ENCODE peak calls at places on chromosomes 12 and 14, in six cellular contexts. D is HCT116, A is SK-N-SH, S is HepG2, L is K562, H is GM12878. F is an unnamed sample.

GRCh38 chr14:59116984-59117415 is 71.5 kb upstream of the DAAM1 start:
- DNase-seq in S (no peak), H (peak; percentile 44), L (no peak), D (peak; percentile 89), A (no peak), F (no peak)

GRCh38 chr12:24270464-24270863 is 321.0 kb upstream of the SOX5 start:
- DNase-seq in H (no peak), D (no peak), S (no peak), L (no peak), A (no peak), F (no peak)

GRCh38 chr12:94262228-94263010 is 114.0 kb downstream of the PLXNC1 start:
- DNase-seq in H (no peak), L (peak; percentile 17), A (peak; percentile 79), D (peak; percentile 12), S (no peak), F (no peak)

GRCh38 chr14:92728781-92729364 is 19.6 kb downstream of the LGMN start:
- DNase-seq in A (no peak), S (no peak), L (peak; percentile 8), D (no peak), H (no peak), F (no peak)

GRCh38 chr14:55129086-55129427 is at the start of gene LGALS3:
- DNase-seq in H (no peak), S (no peak), A (peak; percentile 88), L (peak; percentile 78), D (no peak), F (no peak)

GRCh38 chr12:662541-663292 is 528 bp downstream of the NINJ2 start:
- DNase-seq in H (no peak), A (no peak), L (no peak), D (no peak), S (no peak), F (no peak)

GRCh38 chr14:100144996-100145646 is 14.3 kb downstream of the DEGS2 start:
- DNase-seq in S (peak; percentile 82), A (no peak), H (no peak), D (no peak), L (no peak), F (no peak)

GRCh38 chr12:12219664-12220063 is 47.2 kb downstream of the LRP6 start:
- DNase-seq in S (peak; percentile 55), D (no peak), L (no peak), A (no peak), H (no peak), F (no peak)

GRCh38 chr12:77830502-77830901 is at the start of gene NAV3:
- DNase-seq in A (no peak), H (no peak), D (no peak), L (no peak), S (no peak), F (no peak)

GRCh38 chr14:83860757-83861156 is 1669.2 kb upstream of the FLRT2 start:
- DNase-seq in H (no peak), A (no peak), S (no peak), D (no peak), L (no peak), F (no peak)

GRCh38 chr14:87805315-87805723 is 187.7 kb downstream of the GALC start:
- DNase-seq in S (peak; percentile 9), L (peak; percentile 43), D (no peak), H (no peak), A (peak; percentile 41), F (peak; percentile 88)

GRCh38 chr12:89494411-89495231 is 30.0 kb downstream of the GALNT4 start:
- DNase-seq in L (no peak), S (no peak), D (no peak), H (no peak), A (no peak), F (no peak)

GRCh38 chr14:50800032-50800431 is 30.9 kb downstream of the NIN start:
- DNase-seq in A (no peak), L (no peak), D (no peak), H (no peak), S (no peak), F (no peak)

GRCh38 chr14:22155582-22155981 is 433.4 kb downstream of the DAD1 start:
- DNase-seq in D (no peak), S (no peak), L (no peak), A (no peak), H (no peak), F (no peak)

GRCh38 chr14:54309615-54310014 is 87.2 kb upstream of the CDKN3 start:
- DNase-seq in L (no peak), A (no peak), S (no peak), H (no peak), D (no peak), F (no peak)

GRCh38 chr12:95908573-95908972 is 33.8 kb downstream of the CCDC38 start:
- DNase-seq in S (no peak), H (no peak), A (no peak), L (no peak), D (no peak), F (no peak)

GRCh38 chr12:71710276-71711125 is 24.6 kb downstream of the TMEM19 start:
- DNase-seq in S (peak; percentile 34), A (no peak), L (no peak), H (no peak), D (peak; percentile 92), F (no peak)

GRCh38 chr12:55729592-55730446 is 1.0 kb upstream of the CD63 start:
- DNase-seq in D (peak; percentile 68), H (no peak), S (peak; percentile 73), A (peak; percentile 84), L (peak; percentile 79), F (no peak)

DNA sequence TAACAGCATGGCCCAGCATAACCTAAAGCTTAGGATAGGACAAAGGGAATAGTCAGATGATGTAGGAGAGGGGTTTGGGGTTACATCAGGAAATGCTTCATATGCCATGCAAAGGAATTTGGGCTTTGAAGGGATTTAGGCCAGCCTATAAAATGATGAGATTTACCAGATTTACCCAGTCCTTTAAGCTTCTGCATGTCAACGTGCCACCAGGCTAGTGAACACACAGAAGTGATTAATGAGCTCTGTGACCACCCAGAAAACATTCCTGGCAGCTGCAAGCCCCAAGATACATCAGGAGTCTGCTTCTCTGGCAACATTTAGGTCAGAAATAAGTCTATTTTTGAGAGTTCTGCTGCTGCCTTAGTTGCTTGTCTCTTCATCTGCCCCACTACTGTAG is 118.3 kb downstream of the LRIG3 start:
- DNase-seq in L (no peak), D (no peak), S (no peak), A (no peak), H (no peak), F (no peak)
- TF ChIP-seq JUND in L (no peak), D (no peak), S (no peak), A (no peak), H (no peak), F (no peak)

DNA sequence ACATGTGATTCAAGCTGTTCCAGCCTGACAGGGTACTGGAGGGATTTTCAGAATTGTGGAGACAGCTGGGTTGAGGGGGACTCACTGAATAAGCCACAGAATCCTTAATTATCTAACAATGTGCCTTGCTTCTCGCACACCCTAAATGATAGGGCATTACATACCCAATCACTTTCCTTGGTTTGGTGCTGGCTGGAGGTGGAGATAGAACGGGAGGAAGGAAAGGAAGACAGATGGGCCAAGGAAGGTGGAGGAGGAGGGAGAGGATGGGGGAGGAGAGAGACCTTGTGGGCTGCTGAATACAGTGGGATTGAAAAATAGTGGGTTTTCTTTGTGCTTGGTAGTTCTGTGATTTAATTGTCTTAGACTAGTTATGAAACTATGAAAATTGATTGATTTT is 20.8 kb downstream of the PELI2 start:
- DNase-seq in A (no peak), L (no peak), D (no peak), H (no peak), S (no peak), F (no peak)
- H3K4me1 ChIP-seq in A (no peaks in the 10 kb centered on the region), L (no peaks in the 10 kb centered on the region), D (no peaks in the 10 kb centered on the region), H (no peaks in the 10 kb centered on the region), S (no peaks in the 10 kb centered on the region), F (peaks cover 2% of the 10 kb centered on the region)

DNA sequence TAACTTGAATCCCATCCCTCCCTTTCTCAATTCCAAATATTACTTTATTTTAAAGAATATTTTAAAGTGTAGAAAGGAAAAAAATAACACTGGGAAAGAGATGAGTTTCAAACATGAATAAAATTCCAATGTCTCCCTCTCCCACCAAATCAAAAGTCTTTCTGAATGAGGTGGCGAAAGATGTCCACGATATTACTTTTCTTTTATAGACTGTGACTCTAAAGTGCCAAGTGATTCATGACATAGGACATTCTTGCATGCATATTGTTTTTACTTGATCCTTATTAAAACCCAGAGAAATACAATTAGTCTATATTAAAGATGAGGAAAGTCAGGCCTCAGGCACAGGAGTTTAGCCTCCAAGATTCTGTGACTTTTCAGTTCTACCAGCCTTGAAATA is 16.0 kb upstream of the LUM start:
- DNase-seq in S (no peak), H (no peak), L (no peak), D (no peak), A (no peak), F (no peak)
- TF ChIP-seq JUND in S (no peak), H (no peak), L (no peak), D (no peak), A (peak; percentile 28), F (no peak)

GRCh38 chr12:49941556-49942511 is 8.7 kb upstream of the AQP2 start:
- DNase-seq in L (no peak), A (no peak), D (no peak), S (no peak), H (no peak), F (no peak)
- H3K4me1 ChIP-seq in L (peaks cover 13% of the 10 kb centered on the region), A (peaks cover 7% of the 10 kb centered on the region), D (peaks cover 3% of the 10 kb centered on the region), S (peaks cover 29% of the 10 kb centered on the region), H (no peaks in the 10 kb centered on the region), F (peaks cover 17% of the 10 kb centered on the region)